ENCODE peak calls at places on chromosomes 5 and 9, in seven cellular contexts. C, G, E, O, Z, S and N are unnamed samples.

GRCh38 chr5:144448457-144448856 is 277.8 kb downstream of the KCTD16 start:
- DNase-seq in C (no peak), G (no peak), E (no peak), O (no peak), Z (no peak), S (no peak), N (no peak)

GRCh38 chr5:124302504-124302903 is 443.9 kb downstream of the ZNF608 start:
- DNase-seq in C (no peak), G (no peak), E (no peak), O (no peak), Z (no peak), S (no peak), N (no peak)

GRCh38 chr9:105299190-105299854 is 54.9 kb downstream of the SLC44A1 start:
- DNase-seq in C (no peak), G (no peak), E (no peak), O (no peak), Z (no peak), S (no peak), N (no peak)

GRCh38 chr9:35510745-35511428 is 21.0 kb downstream of the RUSC2 start:
- DNase-seq in C (no peak), G (no peak), E (peak; percentile 52), O (peak; percentile 93), Z (peak; percentile 83), S (peak; percentile 94), N (no peak)

GRCh38 chr9:84271004-84271886 is 69.3 kb downstream of the SLC28A3 start:
- DNase-seq in C (no peak), G (no peak), E (peak; percentile 69), O (peak; percentile 16), Z (peak; percentile 74), S (peak; percentile 76), N (no peak)

GRCh38 chr5:74382864-74383618 is 257.5 kb downstream of the ENC1 start:
- DNase-seq in C (no peak), G (no peak), E (no peak), O (peak; percentile 80), Z (peak; percentile 63), S (peak; percentile 78), N (no peak)

GRCh38 chr9:33161011-33161588 is 6.0 kb downstream of the B4GALT1 start:
- DNase-seq in C (peak; percentile 49), G (no peak), E (peak; percentile 83), O (peak; percentile 59), Z (peak; percentile 75), S (peak; percentile 84), N (no peak)

GRCh38 chr5:6733411-6734242 is 20.4 kb downstream of the TENT4A start:
- DNase-seq in C (no peak), G (no peak), E (no peak), O (no peak), Z (peak; percentile 9), S (peak; percentile 30), N (no peak)

GRCh38 chr5:41763096-41763495 is 107.1 kb downstream of the OXCT1 start:
- DNase-seq in C (no peak), G (peak; percentile 63), E (no peak), O (no peak), Z (no peak), S (no peak), N (no peak)

GRCh38 chr9:126631254-126631653 is 17.5 kb downstream of the LMX1B start:
- DNase-seq in C (no peak), G (no peak), E (no peak), O (no peak), Z (no peak), S (no peak), N (no peak)

GRCh38 chr9:28808042-28808441 is 1234.8 kb upstream of the C9orf72 start:
- DNase-seq in C (no peak), G (no peak), E (no peak), O (no peak), Z (no peak), S (no peak), N (no peak)

GRCh38 chr9:115671236-115671770 is 482.3 kb upstream of the PAPPA start:
- DNase-seq in C (no peak), G (no peak), E (no peak), O (no peak), Z (no peak), S (no peak), N (no peak)

GRCh38 chr5:1502046-1502736 is 21.6 kb downstream of the LPCAT1 start:
- DNase-seq in C (peak; percentile 51), G (no peak), E (peak; percentile 84), O (peak; percentile 36), Z (no peak), S (no peak), N (no peak)

GRCh38 chr9:116234091-116234490 is 80.5 kb downstream of the PAPPA start:
- DNase-seq in C (no peak), G (no peak), E (no peak), O (no peak), Z (no peak), S (no peak), N (no peak)

GRCh38 chr9:116383956-116384355 is 230.4 kb downstream of the PAPPA start:
- DNase-seq in C (no peak), G (no peak), E (no peak), O (no peak), Z (no peak), S (no peak), N (no peak)

GRCh38 chr5:32443145-32443540 is 1.4 kb downstream of the ZFR start:
- DNase-seq in C (peak; percentile 3), G (no peak), E (no peak), O (no peak), Z (no peak), S (no peak), N (no peak)

DNA sequence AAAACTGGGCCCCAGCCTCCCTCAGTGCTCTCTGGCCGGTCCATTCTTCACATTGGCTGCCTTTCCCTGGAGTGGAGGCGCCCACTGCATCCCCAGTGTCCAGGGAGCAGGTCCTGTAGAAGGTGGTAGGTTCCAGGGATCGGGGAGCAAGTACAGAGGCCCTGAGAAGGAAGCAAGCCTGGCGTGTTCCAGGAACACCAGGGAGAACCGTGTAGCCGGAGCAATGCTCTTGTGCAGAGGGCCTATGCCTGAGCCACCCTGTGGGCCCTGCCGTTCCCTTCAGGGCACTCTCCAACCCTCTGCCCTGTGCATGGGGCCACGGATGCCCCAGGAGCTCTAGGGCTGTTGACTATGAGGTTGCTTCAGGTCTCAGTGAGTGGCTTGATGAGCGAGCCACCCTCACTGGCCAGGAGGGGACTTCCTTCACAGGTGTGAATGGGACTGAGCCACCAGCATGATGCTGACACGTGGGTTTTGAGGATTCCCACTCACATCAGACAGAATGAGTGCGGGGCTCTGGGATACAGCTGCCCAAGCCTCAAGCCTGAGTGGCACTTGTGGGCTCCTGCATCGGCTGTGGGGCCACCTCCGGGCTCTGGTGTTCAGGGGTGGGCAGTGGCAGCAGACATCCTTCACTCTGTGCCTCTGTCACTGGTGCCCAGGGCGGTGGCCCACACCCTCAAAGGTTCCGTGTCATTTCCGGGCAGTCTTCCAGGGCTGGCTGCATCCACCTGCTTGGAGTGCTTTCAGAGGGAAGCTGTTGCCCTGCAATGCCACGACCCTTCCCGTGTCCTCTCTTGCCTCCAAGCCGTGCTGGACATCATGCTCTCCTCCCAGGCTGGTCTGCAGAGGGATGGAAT is 54.4 kb downstream of the ADAMTS2 start:
- DNase-seq in C (no peak), G (no peak), E (peak; percentile 25), O (no peak), Z (peak; percentile 12), S (peak; percentile 45), N (no peak)
- H3K9me3 ChIP-seq in C (no peaks in the 10 kb centered on the region), G (no peaks in the 10 kb centered on the region), E (no peaks in the 10 kb centered on the region), O (no peaks in the 10 kb centered on the region), Z (no peaks in the 10 kb centered on the region), S (no peaks in the 10 kb centered on the region), N (no peaks in the 10 kb centered on the region)

DNA sequence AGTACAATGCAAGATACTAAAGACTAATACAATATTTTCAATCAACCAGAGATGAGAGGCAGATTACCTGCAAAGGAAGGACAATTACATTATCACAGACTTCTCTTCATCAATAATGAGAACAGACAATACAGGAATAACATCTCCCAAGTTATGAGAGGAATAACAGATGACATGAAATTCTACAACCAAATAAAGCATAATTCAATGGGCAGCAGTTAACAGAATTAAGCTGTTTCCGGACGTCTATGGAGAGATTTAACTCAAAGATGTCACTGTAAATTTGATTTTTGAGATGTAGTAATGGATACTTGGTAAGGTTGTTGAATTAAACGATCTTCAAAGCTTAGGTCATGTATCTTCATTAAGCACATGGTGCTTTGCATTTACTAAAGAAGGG is 19.8 kb upstream of the PARP8 start:
- DNase-seq in C (no peak), G (no peak), E (no peak), O (no peak), Z (no peak), S (no peak), N (no peak)
- H3K9me3 ChIP-seq in C (no peaks in the 10 kb centered on the region), G (no peaks in the 10 kb centered on the region), E (no peaks in the 10 kb centered on the region), O (no peaks in the 10 kb centered on the region), Z (no peaks in the 10 kb centered on the region), S (no peaks in the 10 kb centered on the region), N (no peaks in the 10 kb centered on the region)

GRCh38 chr5:31100047-31100575 is 93.4 kb upstream of the CDH6 start:
- DNase-seq in C (no peak), G (no peak), E (no peak), O (no peak), Z (no peak), S (no peak), N (no peak)

GRCh38 chr5:31095796-31096195 is 97.7 kb upstream of the CDH6 start:
- DNase-seq in C (no peak), G (no peak), E (no peak), O (no peak), Z (no peak), S (no peak), N (no peak)

GRCh38 chr5:31098811-31099210 is 94.7 kb upstream of the CDH6 start:
- DNase-seq in C (no peak), G (no peak), E (no peak), O (no peak), Z (no peak), S (no peak), N (no peak)

GRCh38 chr5:31096238-31096865 is 97.1 kb upstream of the CDH6 start:
- DNase-seq in C (no peak), G (no peak), E (no peak), O (no peak), Z (no peak), S (no peak), N (no peak)

DNA sequence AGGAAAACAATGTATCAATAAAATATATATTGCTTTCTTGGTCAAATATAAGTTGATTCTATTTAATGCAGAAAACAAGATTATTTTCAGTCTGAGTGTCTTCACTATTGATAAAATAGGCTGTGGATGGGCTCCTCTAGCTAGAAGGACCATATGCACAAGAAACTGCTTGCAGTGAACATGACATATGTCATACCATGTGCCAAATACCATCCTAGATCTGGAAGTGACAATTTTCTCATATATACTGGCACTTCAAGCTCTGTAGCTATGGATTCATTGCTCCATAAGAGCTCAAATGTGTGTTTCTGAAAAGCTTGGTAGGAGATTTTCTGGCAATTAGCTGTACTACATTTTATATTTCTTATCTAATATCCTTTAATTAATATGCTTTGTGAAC is 95.6 kb upstream of the CDH6 start:
- DNase-seq in C (no peak), G (no peak), E (no peak), O (no peak), Z (no peak), S (no peak), N (no peak)
- H3K9me3 ChIP-seq in C (no peaks in the 10 kb centered on the region), G (no peaks in the 10 kb centered on the region), E (no peaks in the 10 kb centered on the region), O (peaks cover 10% of the 10 kb centered on the region), Z (no peaks in the 10 kb centered on the region), S (no peaks in the 10 kb centered on the region), N (peaks cover 3% of the 10 kb centered on the region)

GRCh38 chr9:122723690-122724089 is at the start of gene OR1L4:
- DNase-seq in C (no peak), G (no peak), E (no peak), O (no peak), Z (no peak), S (no peak), N (no peak)
- H3K9me3 ChIP-seq in C (peaks cover 17% of the 10 kb centered on the region), G (no peaks in the 10 kb centered on the region), E (peaks cover 51% of the 10 kb centered on the region), O (peaks cover 96% of the 10 kb centered on the region), Z (no peaks in the 10 kb centered on the region), S (peaks cover 26% of the 10 kb centered on the region), N (peaks cover 9% of the 10 kb centered on the region)

GRCh38 chr5:140767444-140767843 is 18.5 kb upstream of the PCDHA1 start:
- DNase-seq in C (no peak), G (no peak), E (no peak), O (no peak), Z (no peak), S (no peak), N (no peak)
- H3K9me3 ChIP-seq in C (peaks cover 37% of the 10 kb centered on the region), G (no peaks in the 10 kb centered on the region), E (peaks cover 95% of the 10 kb centered on the region), O (peaks cover 100% of the 10 kb centered on the region), Z (peaks cover 3% of the 10 kb centered on the region), S (peaks cover 54% of the 10 kb centered on the region), N (peaks cover 31% of the 10 kb centered on the region)